ENCODE peak calls at places on chromosome 3, in five cellular contexts. One of them, this sample, is unnamed. For H3K4me1, the result is how much of the 10 kb centered on the place peaks cover.

GRCh38 chr3:128567705-128568356 is 74.8 kb upstream of the GATA2 start:
- DNase-seq in upper lobe of right lung: no peak
- DNase-seq in tibial artery: no peak
- DNase-seq in A549: no peak
- DNase-seq in mammary epithelial cell: no peak
- DNase-seq in this sample: no peak

GRCh38 chr3:73718326-73719110 is 93.8 kb upstream of the PDZRN3 start:
- DNase-seq in A549: no peak
- DNase-seq in tibial artery: no peak
- DNase-seq in upper lobe of right lung: no peak
- DNase-seq in mammary epithelial cell: no peak
- DNase-seq in this sample: no peak

GRCh38 chr3:183381179-183381578 is 47.2 kb downstream of the MCF2L2 start:
- DNase-seq in A549: no peak
- DNase-seq in tibial artery: no peak
- DNase-seq in mammary epithelial cell: peak
- DNase-seq in upper lobe of right lung: no peak
- DNase-seq in this sample: no peak

GRCh38 chr3:141009496-141009895 is 41.7 kb upstream of the SPSB4 start:
- DNase-seq in upper lobe of right lung: no peak
- DNase-seq in mammary epithelial cell: peak
- DNase-seq in A549: no peak
- DNase-seq in tibial artery: no peak
- DNase-seq in this sample: no peak

GRCh38 chr3:64361962-64362735 is 136.9 kb upstream of the PRICKLE2 start:
- DNase-seq in mammary epithelial cell: peak
- DNase-seq in tibial artery: no peak
- DNase-seq in upper lobe of right lung: no peak
- DNase-seq in A549: no peak
- DNase-seq in this sample: no peak

GRCh38 chr3:42031808-42032475 is 59.2 kb upstream of the TRAK1 start:
- DNase-seq in tibial artery: peak
- DNase-seq in upper lobe of right lung: no peak
- DNase-seq in A549: no peak
- DNase-seq in mammary epithelial cell: no peak
- DNase-seq in this sample: no peak

GRCh38 chr3:94539937-94540336 is 477.1 kb downstream of the NSUN3 start:
- DNase-seq in A549: no peak
- DNase-seq in mammary epithelial cell: no peak
- DNase-seq in tibial artery: no peak
- DNase-seq in upper lobe of right lung: no peak
- DNase-seq in this sample: no peak

GRCh38 chr3:64612916-64613526 is 74.8 kb downstream of the ADAMTS9 start:
- DNase-seq in upper lobe of right lung: peak
- DNase-seq in A549: no peak
- DNase-seq in tibial artery: no peak
- DNase-seq in mammary epithelial cell: no peak
- DNase-seq in this sample: no peak

GRCh38 chr3:80244390-80244789 is 476.6 kb upstream of the ROBO1 start:
- DNase-seq in upper lobe of right lung: no peak
- DNase-seq in mammary epithelial cell: no peak
- DNase-seq in tibial artery: no peak
- DNase-seq in A549: no peak
- DNase-seq in this sample: no peak

GRCh38 chr3:65577875-65578274 is 460.8 kb downstream of the MAGI1 start:
- DNase-seq in tibial artery: no peak
- DNase-seq in mammary epithelial cell: no peak
- DNase-seq in upper lobe of right lung: no peak
- DNase-seq in A549: no peak
- DNase-seq in this sample: no peak

GRCh38 chr3:59540696-59541095 is 490.9 kb upstream of the CFAP20DC start:
- DNase-seq in tibial artery: no peak
- DNase-seq in upper lobe of right lung: no peak
- DNase-seq in A549: no peak
- DNase-seq in mammary epithelial cell: no peak
- DNase-seq in this sample: no peak

GRCh38 chr3:120438971-120439370 is 11.8 kb downstream of the FSTL1 start:
- DNase-seq in tibial artery: peak
- DNase-seq in mammary epithelial cell: no peak
- DNase-seq in upper lobe of right lung: no peak
- DNase-seq in A549: no peak
- DNase-seq in this sample: peak

GRCh38 chr3:190941694-190942280 is 79.3 kb upstream of the GMNC start:
- DNase-seq in mammary epithelial cell: no peak
- DNase-seq in upper lobe of right lung: no peak
- DNase-seq in tibial artery: no peak
- DNase-seq in A549: no peak
- DNase-seq in this sample: no peak

DNA sequence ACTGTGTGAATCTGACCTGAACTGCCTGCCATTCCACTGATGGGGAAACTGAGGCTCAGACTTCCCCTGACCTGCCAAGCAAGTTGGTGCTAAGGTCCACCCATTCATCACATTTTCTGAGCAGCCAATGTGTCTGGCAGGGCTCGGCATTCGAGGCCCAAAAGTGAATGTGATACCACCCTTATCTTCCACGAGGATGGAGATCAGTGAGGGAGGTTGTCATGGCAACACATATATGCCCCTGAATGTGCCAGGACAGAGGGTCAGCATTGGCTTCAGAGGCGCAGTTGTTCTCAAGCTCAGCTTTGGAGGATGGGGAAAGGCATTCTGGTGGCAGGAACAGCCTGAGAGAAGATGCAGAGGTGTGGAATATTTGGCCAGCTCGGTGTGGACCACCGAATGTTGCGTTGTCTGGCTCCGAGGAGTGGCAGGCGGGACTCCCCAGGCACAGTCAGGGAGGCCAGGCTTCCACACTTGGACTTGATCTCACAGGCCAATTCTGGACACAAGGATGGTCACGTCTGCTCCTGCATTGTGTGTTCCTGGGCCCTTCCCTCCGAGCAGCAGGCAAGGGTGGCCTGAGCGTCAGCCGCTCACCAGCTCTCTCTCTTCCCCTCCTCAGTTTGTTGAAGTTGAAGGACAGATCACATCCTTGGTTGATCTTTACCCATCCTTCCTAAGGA is 63.4 kb downstream of the GRIP2 start:
- DNase-seq in A549: no peak
- DNase-seq in tibial artery: no peak
- DNase-seq in mammary epithelial cell: no peak
- DNase-seq in upper lobe of right lung: no peak
- DNase-seq in this sample: no peak
- H3K4me1 ChIP-seq in A549: under half
- H3K4me1 ChIP-seq in tibial artery: under half
- H3K4me1 ChIP-seq in mammary epithelial cell: under half
- H3K4me1 ChIP-seq in upper lobe of right lung: under half
- H3K4me1 ChIP-seq in this sample: under half

DNA sequence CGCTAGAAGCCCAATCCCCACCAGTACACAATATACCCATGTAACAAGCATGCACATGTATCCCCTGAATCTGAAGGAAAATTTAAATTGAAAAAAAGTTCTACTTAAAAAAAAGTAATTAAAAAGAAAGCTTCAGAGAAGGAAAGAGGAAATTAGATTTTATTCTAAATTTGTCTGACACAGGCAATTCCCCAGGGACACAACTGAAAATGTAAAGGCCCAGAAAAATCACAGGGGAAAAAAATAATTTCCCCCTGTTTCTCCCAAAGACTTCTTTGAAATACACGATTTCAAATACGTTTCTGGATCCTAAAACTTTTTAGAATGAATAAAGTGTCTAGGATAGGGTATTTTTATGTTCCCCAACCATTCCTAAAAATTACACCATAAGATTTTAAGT is 42.9 kb downstream of the SEMA5B start:
- DNase-seq in tibial artery: no peak
- DNase-seq in upper lobe of right lung: no peak
- DNase-seq in A549: no peak
- DNase-seq in mammary epithelial cell: no peak
- DNase-seq in this sample: no peak
- H3K4me1 ChIP-seq in tibial artery: under half
- H3K4me1 ChIP-seq in upper lobe of right lung: under half
- H3K4me1 ChIP-seq in A549: under half
- H3K4me1 ChIP-seq in mammary epithelial cell: under half
- H3K4me1 ChIP-seq in this sample: under half

GRCh38 chr3:99760602-99761001 is 57.1 kb upstream of the CMSS1 start:
- DNase-seq in A549: no peak
- DNase-seq in tibial artery: no peak
- DNase-seq in mammary epithelial cell: no peak
- DNase-seq in upper lobe of right lung: no peak
- DNase-seq in this sample: no peak
- H3K4me1 ChIP-seq in A549: under half
- H3K4me1 ChIP-seq in tibial artery: half or more
- H3K4me1 ChIP-seq in mammary epithelial cell: under half
- H3K4me1 ChIP-seq in upper lobe of right lung: under half
- H3K4me1 ChIP-seq in this sample: under half

GRCh38 chr3:195889843-195890407 is 18.4 kb downstream of the TNK2 start:
- DNase-seq in mammary epithelial cell: no peak
- DNase-seq in A549: no peak
- DNase-seq in tibial artery: no peak
- DNase-seq in upper lobe of right lung: no peak
- DNase-seq in this sample: peak
- H3K4me1 ChIP-seq in mammary epithelial cell: under half
- H3K4me1 ChIP-seq in A549: under half
- H3K4me1 ChIP-seq in tibial artery: half or more
- H3K4me1 ChIP-seq in upper lobe of right lung: under half
- H3K4me1 ChIP-seq in this sample: half or more

GRCh38 chr3:138082992-138083386 is 32.4 kb downstream of the DZIP1L start:
- DNase-seq in A549: no peak
- DNase-seq in upper lobe of right lung: no peak
- DNase-seq in tibial artery: no peak
- DNase-seq in mammary epithelial cell: peak
- DNase-seq in this sample: no peak
- H3K4me1 ChIP-seq in A549: half or more
- H3K4me1 ChIP-seq in upper lobe of right lung: under half
- H3K4me1 ChIP-seq in tibial artery: under half
- H3K4me1 ChIP-seq in mammary epithelial cell: half or more
- H3K4me1 ChIP-seq in this sample: under half

DNA sequence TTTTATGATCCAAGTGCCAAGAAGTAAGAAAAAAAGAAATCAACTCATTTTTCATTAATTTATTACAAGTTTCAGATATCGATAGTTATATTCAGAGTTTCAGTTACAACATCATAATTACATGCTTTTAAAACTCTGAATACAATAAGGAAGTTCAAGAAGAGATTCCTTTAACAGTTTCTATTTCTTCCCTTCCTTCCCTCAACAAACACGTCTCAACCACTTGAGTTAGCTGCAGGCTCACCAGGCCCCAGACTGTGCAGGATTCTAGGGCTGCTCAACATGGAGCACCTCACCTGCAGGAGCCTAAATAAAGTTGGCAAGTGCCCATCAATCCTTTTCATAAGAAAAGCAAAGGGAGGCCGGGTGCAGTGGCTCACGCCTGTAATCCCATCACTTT is 79.2 kb upstream of the FNDC3B start:
- DNase-seq in tibial artery: no peak
- DNase-seq in mammary epithelial cell: no peak
- DNase-seq in upper lobe of right lung: no peak
- DNase-seq in A549: no peak
- DNase-seq in this sample: no peak
- H3K4me1 ChIP-seq in tibial artery: under half
- H3K4me1 ChIP-seq in mammary epithelial cell: under half
- H3K4me1 ChIP-seq in upper lobe of right lung: under half
- H3K4me1 ChIP-seq in A549: under half
- H3K4me1 ChIP-seq in this sample: under half

GRCh38 chr3:133572158-133573053 is 1.1 kb upstream of the CDV3 start:
- DNase-seq in upper lobe of right lung: no peak
- DNase-seq in A549: no peak
- DNase-seq in tibial artery: no peak
- DNase-seq in mammary epithelial cell: peak
- DNase-seq in this sample: no peak
- H3K4me1 ChIP-seq in upper lobe of right lung: under half
- H3K4me1 ChIP-seq in A549: half or more
- H3K4me1 ChIP-seq in tibial artery: under half
- H3K4me1 ChIP-seq in mammary epithelial cell: half or more
- H3K4me1 ChIP-seq in this sample: under half

This sample was measured in psoas muscle.